ENCODE peak calls at places on chromosome 20, in ten cellular contexts. K is Peyer's patch; P is neuronal stem cell; L is esophagus muscularis mucosa; C is heart right ventricle; Q is ascending aorta; G is CD4-positive, alpha-beta memory T cell; T is stomach; Z is CD8-positive, alpha-beta memory T cell; U is K562. D is an unnamed sample.

GRCh38 chr20:40195742-40196141 is 493.3 kb downstream of the MAFB start:
- DNase-seq in C (no peak), K (no peak), G (no peak), Z (no peak), P (no peak), Q (no peak), T (no peak), L (no peak), U (no peak), D (no peak)

GRCh38 chr20:44848254-44849015 is 37.1 kb upstream of the YWHAB start:
- DNase-seq in P (no peak), T (no peak), Q (no peak), G (no peak), U (no peak), L (peak; percentile 12), K (no peak), C (no peak), Z (no peak), D (no peak)

GRCh38 chr20:53142651-53143177 is 170.6 kb downstream of the TSHZ2 start:
- DNase-seq in Z (no peak), Q (no peak), C (no peak), K (no peak), U (no peak), T (no peak), G (no peak), L (no peak), P (no peak), D (no peak)

GRCh38 chr20:34922654-34923381 is 32.8 kb downstream of the GSS start:
- DNase-seq in K (no peak), L (no peak), U (no peak), T (peak; percentile 42), G (no peak), Q (no peak), C (peak; percentile 28), P (no peak), Z (no peak), D (no peak)

GRCh38 chr20:62775206-62775605 is 21.1 kb upstream of the MRGBP start:
- DNase-seq in L (no peak), P (no peak), U (no peak), K (no peak), Z (no peak), T (no peak), C (no peak), Q (no peak), G (no peak), D (no peak)

GRCh38 chr20:47860049-47860830 is 75.0 kb upstream of the SULF2 start:
- DNase-seq in T (no peak), C (no peak), Z (no peak), Q (no peak), G (no peak), L (no peak), U (no peak), K (no peak), P (no peak), D (no peak)

GRCh38 chr20:35283441-35284266 is 918 bp downstream of the EIF6 start:
- DNase-seq in L (no peak), Z (no peak), C (no peak), P (no peak), Q (no peak), K (no peak), G (no peak), T (no peak), U (peak; percentile 43), D (no peak)

GRCh38 chr20:22490287-22491187 is 93.8 kb downstream of the FOXA2 start:
- DNase-seq in P (peak; percentile 48), U (no peak), Z (no peak), T (peak; percentile 96), L (peak; percentile 72), Q (no peak), G (no peak), C (no peak), K (peak; percentile 76), D (peak; percentile 96)

GRCh38 chr20:48951041-48951440 is 29.5 kb downstream of the ARFGEF2 start:
- DNase-seq in G (no peak), K (no peak), L (no peak), P (no peak), T (no peak), Q (no peak), U (no peak), Z (no peak), C (no peak), D (no peak)

GRCh38 chr20:48949304-48950170 is 28.0 kb downstream of the ARFGEF2 start:
- DNase-seq in G (no peak), C (no peak), T (peak; percentile 46), P (no peak), K (no peak), U (peak; percentile 52), Q (no peak), Z (no peak), L (no peak), D (no peak)

GRCh38 chr20:48953653-48954052 is 32.1 kb downstream of the ARFGEF2 start:
- DNase-seq in G (no peak), K (no peak), Q (no peak), L (no peak), C (no peak), Z (no peak), T (no peak), P (no peak), U (no peak), D (no peak)

GRCh38 chr20:48952656-48953055 is 31.1 kb downstream of the ARFGEF2 start:
- DNase-seq in K (no peak), L (no peak), Z (no peak), C (no peak), G (no peak), T (no peak), Q (no peak), U (no peak), P (no peak), D (no peak)

DNA sequence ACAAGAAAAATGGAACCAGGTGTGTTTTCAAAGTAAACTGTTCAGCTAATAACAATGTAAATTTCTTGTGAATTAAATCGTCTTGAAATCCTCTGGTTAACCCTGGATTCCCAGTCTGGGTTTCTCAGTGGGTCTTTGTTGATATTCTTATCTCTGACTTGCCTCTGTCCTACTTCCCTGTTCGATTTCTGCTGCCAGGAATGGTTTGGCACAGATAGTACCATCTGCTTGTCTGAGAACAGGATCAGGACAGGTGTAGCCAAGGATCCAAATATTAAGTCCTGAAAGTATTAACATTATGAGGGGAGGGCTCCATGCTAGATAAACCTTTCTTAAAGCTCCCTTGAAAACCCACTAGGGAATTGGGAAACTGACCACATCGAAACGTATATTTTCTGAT is 30.1 kb downstream of the ARFGEF2 start:
- DNase-seq in C (no peak), U (no peak), L (no peak), G (no peak), T (no peak), Q (no peak), Z (no peak), K (no peak), P (no peak), D (no peak)
- H3K36me3 ChIP-seq in C (peaks cover 48% of the 10 kb centered on the region), U (peaks cover 78% of the 10 kb centered on the region), L (peaks cover 86% of the 10 kb centered on the region), G (peaks cover 55% of the 10 kb centered on the region), T (peaks cover 96% of the 10 kb centered on the region), Q (peaks cover 59% of the 10 kb centered on the region), Z (peaks cover 63% of the 10 kb centered on the region), K (no peaks in the 10 kb centered on the region), P (peaks cover 20% of the 10 kb centered on the region), D (no peaks in the 10 kb centered on the region)

DNA sequence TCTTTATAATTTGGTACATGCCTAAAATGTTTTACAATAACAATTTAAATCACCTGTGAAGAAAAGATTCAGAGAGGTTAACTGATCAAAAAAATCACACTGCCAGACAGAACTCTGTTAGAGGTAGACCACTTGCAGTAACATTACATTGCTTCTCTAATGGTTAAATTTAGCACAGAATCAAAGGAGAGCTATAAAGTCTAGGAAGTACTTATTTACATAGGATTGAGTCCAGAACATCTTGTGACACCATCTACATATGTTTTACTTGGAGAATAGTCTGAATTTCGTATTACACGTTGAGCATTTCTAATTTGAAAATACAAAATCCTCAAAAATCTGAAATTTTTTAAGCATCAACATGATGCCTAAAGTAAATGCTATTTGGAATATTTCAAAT is 17.2 kb upstream of the TBC1D20 start:
- DNase-seq in P (no peak), Z (no peak), U (no peak), T (no peak), K (no peak), L (no peak), C (no peak), Q (no peak), G (no peak), D (no peak)
- H3K36me3 ChIP-seq in P (peaks cover 37% of the 10 kb centered on the region), Z (peaks cover 18% of the 10 kb centered on the region), U (peaks cover 79% of the 10 kb centered on the region), T (peaks cover 47% of the 10 kb centered on the region), K (no peaks in the 10 kb centered on the region), L (peaks cover 46% of the 10 kb centered on the region), C (peaks cover 14% of the 10 kb centered on the region), Q (peaks cover 5% of the 10 kb centered on the region), G (peaks cover 16% of the 10 kb centered on the region), D (no peaks in the 10 kb centered on the region)

DNA sequence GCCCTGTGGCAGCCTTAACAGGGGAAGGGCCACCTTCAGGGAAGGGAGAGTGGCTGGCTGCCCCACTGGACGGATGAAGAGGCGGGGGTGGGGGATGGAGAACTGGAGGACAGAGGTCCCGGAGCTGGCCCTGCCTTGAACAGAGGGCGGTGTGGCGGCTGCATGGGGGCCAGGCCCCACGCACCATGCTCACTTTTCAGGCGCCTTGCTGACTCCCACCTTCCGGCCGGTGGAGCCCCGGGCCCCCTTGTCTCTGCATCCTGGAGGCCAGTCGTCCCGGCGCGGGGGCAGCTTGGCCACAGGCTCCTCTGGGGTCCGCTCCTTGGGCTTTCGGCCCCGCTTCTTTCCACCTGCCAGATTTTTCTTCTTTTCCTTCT is 3.5 kb upstream of the UCKL1 start:
- DNase-seq in K (no peak), L (no peak), T (no peak), U (no peak), P (no peak), C (no peak), G (peak; percentile 23), Q (no peak), Z (no peak), D (no peak)
- H3K36me3 ChIP-seq in K (no peaks in the 10 kb centered on the region), L (peaks cover 63% of the 10 kb centered on the region), T (peaks cover 64% of the 10 kb centered on the region), U (peaks cover 59% of the 10 kb centered on the region), P (peaks cover 39% of the 10 kb centered on the region), C (peaks cover 12% of the 10 kb centered on the region), G (no peaks in the 10 kb centered on the region), Q (peaks cover 10% of the 10 kb centered on the region), Z (no peaks in the 10 kb centered on the region), D (peaks cover 28% of the 10 kb centered on the region)

DNA sequence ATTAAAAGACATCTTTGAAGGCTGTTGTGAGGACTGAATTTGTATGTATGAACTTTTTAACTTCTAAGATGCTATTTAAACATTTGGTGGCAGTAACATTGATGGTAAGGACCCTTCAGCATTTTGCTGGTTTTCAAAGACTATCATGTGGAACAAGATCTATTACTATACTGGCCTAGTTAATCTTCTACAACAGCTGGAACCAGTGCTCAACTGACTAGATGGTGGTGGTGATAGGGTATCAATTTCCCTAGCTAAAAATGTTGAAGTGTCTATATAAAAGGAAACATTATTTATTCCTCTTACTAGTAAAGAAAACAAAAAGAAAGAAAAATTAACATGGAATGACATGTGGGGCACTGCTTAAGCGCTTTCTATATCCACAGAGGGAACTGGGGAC is 195.7 kb downstream of the TASP1 start:
- DNase-seq in C (no peak), Z (no peak), P (no peak), K (no peak), Q (no peak), T (no peak), G (no peak), U (no peak), L (no peak), D (no peak)
- H3K36me3 ChIP-seq in C (no peaks in the 10 kb centered on the region), Z (no peaks in the 10 kb centered on the region), P (no peaks in the 10 kb centered on the region), K (no peaks in the 10 kb centered on the region), Q (no peaks in the 10 kb centered on the region), T (no peaks in the 10 kb centered on the region), G (no peaks in the 10 kb centered on the region), U (no peaks in the 10 kb centered on the region), L (no peaks in the 10 kb centered on the region), D (no peaks in the 10 kb centered on the region)

GRCh38 chr20:38629979-38630378 is 28.4 kb downstream of the ARHGAP40 start:
- DNase-seq in Z (no peak), T (no peak), G (no peak), P (no peak), C (no peak), U (no peak), Q (no peak), K (no peak), L (no peak), D (no peak)
- H3K36me3 ChIP-seq in Z (no peaks in the 10 kb centered on the region), T (no peaks in the 10 kb centered on the region), G (no peaks in the 10 kb centered on the region), P (no peaks in the 10 kb centered on the region), C (no peaks in the 10 kb centered on the region), U (no peaks in the 10 kb centered on the region), Q (no peaks in the 10 kb centered on the region), K (no peaks in the 10 kb centered on the region), L (no peaks in the 10 kb centered on the region), D (no peaks in the 10 kb centered on the region)

D was measured in right lobe of liver.